ENCODE peak calls at places on chromosomes 12 and 14, in six cellular contexts. M is transverse colon, R is fibroblast of lung, Q is omental fat pad, K is epithelial cell of esophagus, L is mucosa of descending colon. P is an unnamed sample.

GRCh38 chr14:90630407-90630806 is 185.8 kb downstream of the TTC7B start:
- DNase-seq in M (no peak), R (no peak), Q (no peak), K (peak; percentile 38), L (no peak), P (no peak)

GRCh38 chr12:49560695-49561094 is 7.2 kb downstream of the MCRS1 start:
- DNase-seq in M (no peak), R (no peak), Q (no peak), K (no peak), L (no peak), P (no peak)

GRCh38 chr14:83838221-83838620 is 1691.7 kb upstream of the FLRT2 start:
- DNase-seq in M (no peak), R (no peak), Q (no peak), K (no peak), L (no peak), P (no peak)

GRCh38 chr12:38544357-38545066 is 227.9 kb downstream of the ALG10B start:
- DNase-seq in M (no peak), R (no peak), Q (no peak), K (no peak), L (no peak), P (no peak)

GRCh38 chr12:110170535-110171185 is 46.5 kb downstream of the IFT81 start:
- DNase-seq in M (no peak), R (peak; percentile 50), Q (no peak), K (no peak), L (no peak), P (no peak)

GRCh38 chr14:78519863-78520262 is 349.7 kb downstream of the NRXN3 start:
- DNase-seq in M (peak; percentile 8), R (peak; percentile 9), Q (no peak), K (peak; percentile 50), L (no peak), P (no peak)

GRCh38 chr14:93240678-93241000 is 33.6 kb downstream of the UBR7 start:
- DNase-seq in M (no peak), R (no peak), Q (no peak), K (no peak), L (no peak), P (no peak)

GRCh38 chr14:34030864-34031263 is 80.0 kb upstream of the EGLN3 start:
- DNase-seq in M (peak; percentile 27), R (peak; percentile 76), Q (no peak), K (no peak), L (peak; percentile 37), P (no peak)

GRCh38 chr12:27524839-27525238 is 833 bp downstream of the PPFIBP1 start:
- DNase-seq in M (peak; percentile 22), R (no peak), Q (no peak), K (peak; percentile 41), L (peak; percentile 36), P (no peak)

GRCh38 chr12:65765436-65765813 is 58.9 kb upstream of the HMGA2 start:
- DNase-seq in M (no peak), R (peak; percentile 96), Q (no peak), K (peak; percentile 92), L (no peak), P (peak; percentile 63)

GRCh38 chr14:106276326-106277267 is 750.2 kb downstream of the TMEM121 start:
- DNase-seq in M (no peak), R (no peak), Q (no peak), K (no peak), L (no peak), P (no peak)

GRCh38 chr12:123150273-123150803 is 552 bp downstream of the PITPNM2 start:
- DNase-seq in M (peak; percentile 31), R (no peak), Q (no peak), K (peak; percentile 15), L (peak; percentile 66), P (no peak)

P was measured in HS-27A.